ENCODE peak calls at places on chromosomes 2 and 18, in seven cellular contexts. Z is GM04503; E is ELR; R is NCI-H2081; F is Karpas-422; V is type B pancreatic cell; G is stimulated activated naive CD4-positive, alpha-beta T cell. B is an unnamed sample.

GRCh38 chr2:173215316-173215715 is 139.4 kb upstream of the CDCA7 start:
- DNase-seq in Z (no peak), E (no peak), R (no peak), F (no peak), V (no peak), G (no peak), B (no peak)

GRCh38 chr2:191811807-191812602 is 34.9 kb downstream of the CAVIN2 start:
- DNase-seq in Z (peak; percentile 16), E (peak; percentile 71), R (peak; percentile 69), F (peak; percentile 76), V (no peak), G (peak; percentile 2), B (peak; percentile 84)

GRCh38 chr2:178320011-178320410 is 125.7 kb downstream of the OSBPL6 start:
- DNase-seq in Z (no peak), E (no peak), R (peak; percentile 52), F (no peak), V (no peak), G (no peak), B (no peak)

GRCh38 chr2:121071058-121071504 is 213.9 kb downstream of the TFCP2L1 start:
- DNase-seq in Z (no peak), E (peak; percentile 70), R (peak; percentile 34), F (peak; percentile 74), V (peak; percentile 85), G (no peak), B (peak; percentile 58)

GRCh38 chr2:108279468-108279867 is 9.2 kb upstream of the SULT1C2 start:
- DNase-seq in Z (no peak), E (no peak), R (no peak), F (no peak), V (no peak), G (no peak), B (no peak)

GRCh38 chr2:54687595-54688152 is 35.8 kb upstream of the EML6 start:
- DNase-seq in Z (no peak), E (peak; percentile 24), R (no peak), F (no peak), V (no peak), G (no peak), B (no peak)

GRCh38 chr2:98175811-98176210 is 88.8 kb downstream of the VWA3B start:
- DNase-seq in Z (no peak), E (no peak), R (peak; percentile 14), F (peak; percentile 78), V (no peak), G (no peak), B (no peak)

GRCh38 chr2:216404010-216404618 is 8.2 kb upstream of the SMARCAL1 start:
- DNase-seq in Z (no peak), E (peak; percentile 68), R (peak; percentile 19), F (peak; percentile 76), V (no peak), G (peak; percentile 6), B (peak; percentile 64)

GRCh38 chr2:241126201-241126611 is 23.1 kb downstream of the PASK start:
- DNase-seq in Z (no peak), E (no peak), R (no peak), F (no peak), V (no peak), G (no peak), B (no peak)

GRCh38 chr2:112006076-112006410 is 49.0 kb upstream of the TMEM87B start:
- DNase-seq in Z (no peak), E (peak; percentile 82), R (no peak), F (no peak), V (no peak), G (no peak), B (no peak)

GRCh38 chr18:59904051-59904601 is 4.3 kb downstream of the PMAIP1 start:
- DNase-seq in Z (no peak), E (peak; percentile 59), R (no peak), F (peak; percentile 69), V (no peak), G (no peak), B (no peak)

GRCh38 chr2:191180712-191181111 is 29.9 kb upstream of the STAT4 start:
- DNase-seq in Z (no peak), E (peak; percentile 53), R (no peak), F (no peak), V (no peak), G (no peak), B (peak; percentile 27)

GRCh38 chr2:121092095-121092494 is 192.9 kb downstream of the TFCP2L1 start:
- DNase-seq in Z (no peak), E (no peak), R (no peak), F (no peak), V (no peak), G (no peak), B (no peak)

GRCh38 chr2:173164361-173164760 is 88.7 kb downstream of the MAP3K20 start:
- DNase-seq in Z (no peak), E (no peak), R (no peak), F (no peak), V (no peak), G (no peak), B (no peak)

GRCh38 chr18:36700955-36701354 is 127.8 kb downstream of the TPGS2 start:
- DNase-seq in Z (no peak), E (no peak), R (no peak), F (no peak), V (no peak), G (no peak), B (no peak)

GRCh38 chr2:37168217-37168981 is 11.6 kb upstream of the EIF2AK2 start:
- DNase-seq in Z (no peak), E (peak; percentile 66), R (peak; percentile 41), F (peak; percentile 80), V (no peak), G (no peak), B (peak; percentile 73)

GRCh38 chr2:96893289-96894150 is 23.6 kb upstream of the SEMA4C start:
- DNase-seq in Z (no peak), E (no peak), R (no peak), F (no peak), V (no peak), G (no peak), B (no peak)